ENCODE peak calls at places on chromosomes 4 and X, in six cellular contexts. I is A549, V is GM12878, B is K562, N is endothelial cell of umbilical vein, G is HepG2. W is an unnamed sample.

GRCh38 chr4:38088321-38088720 is 128.1 kb downstream of the PTTG2 start:
- DNase-seq in I (no peak), V (no peak), B (no peak), N (no peak), G (no peak), W (no peak)

GRCh38 chrX:12497832-12498591 is 293.2 kb upstream of the PRPS2 start:
- DNase-seq in I (peak), V (no peak), B (peak), N (no peak), G (no peak), W (peak)

GRCh38 chr4:144090744-144091143 is 49.8 kb downstream of the GYPA start:
- DNase-seq in I (no peak), V (no peak), B (no peak), N (no peak), G (no peak), W (no peak)

GRCh38 chr4:1235381-1236102 is 13.4 kb downstream of the CTBP1 start:
- DNase-seq in I (no peak), V (no peak), B (no peak), N (no peak), G (no peak), W (no peak)

GRCh38 chrX:41336447-41336846 is 2.5 kb downstream of the DDX3X start:
- DNase-seq in I (no peak), V (no peak), B (peak), N (no peak), G (no peak), W (no peak)

GRCh38 chrX:108443065-108443464 is 3.4 kb downstream of the COL4A5 start:
- DNase-seq in I (no peak), V (no peak), B (no peak), N (peak), G (no peak), W (no peak)

GRCh38 chr4:81811562-81812293 is 340.0 kb upstream of the RASGEF1B start:
- DNase-seq in I (no peak), V (no peak), B (no peak), N (no peak), G (no peak), W (no peak)

GRCh38 chr4:13483142-13484044 is 747 bp downstream of the RAB28 start:
- DNase-seq in I (peak), V (no peak), B (peak), N (peak), G (peak), W (peak)

GRCh38 chrX:123803331-123803983 is 56.4 kb upstream of the XIAP start:
- DNase-seq in I (peak), V (no peak), B (peak), N (peak), G (peak), W (peak)

GRCh38 chrX:129654652-129655546 is at the start of gene APLN:
- DNase-seq in I (no peak), V (no peak), B (peak), N (peak), G (no peak), W (peak)

DNA sequence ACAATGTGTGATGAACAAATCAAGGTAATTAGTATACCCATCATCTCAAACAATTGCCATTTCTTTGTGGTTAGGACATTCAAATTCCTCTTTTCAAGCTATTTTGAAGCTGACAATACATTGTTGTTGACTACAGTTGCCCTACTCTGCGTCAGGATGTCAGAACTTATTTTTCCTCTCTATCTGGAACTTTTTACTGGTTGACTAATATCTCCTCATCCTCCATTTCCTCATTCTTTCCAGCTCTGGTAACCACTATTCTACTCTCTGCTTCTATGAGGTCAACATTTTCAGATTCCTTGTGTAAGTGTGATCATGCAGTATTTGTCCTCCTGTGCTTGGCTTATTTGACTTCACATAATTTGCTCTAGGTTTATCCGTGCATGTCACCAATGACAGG is 240.5 kb upstream of the HS3ST1 start:
- DNase-seq in I (peak), V (no peak), B (no peak), N (no peak), G (no peak), W (no peak)
- TF ChIP-seq MYC in I (no peak), V (no peak), B (no peak), N (no peak), G (no peak), W (no peak)

DNA sequence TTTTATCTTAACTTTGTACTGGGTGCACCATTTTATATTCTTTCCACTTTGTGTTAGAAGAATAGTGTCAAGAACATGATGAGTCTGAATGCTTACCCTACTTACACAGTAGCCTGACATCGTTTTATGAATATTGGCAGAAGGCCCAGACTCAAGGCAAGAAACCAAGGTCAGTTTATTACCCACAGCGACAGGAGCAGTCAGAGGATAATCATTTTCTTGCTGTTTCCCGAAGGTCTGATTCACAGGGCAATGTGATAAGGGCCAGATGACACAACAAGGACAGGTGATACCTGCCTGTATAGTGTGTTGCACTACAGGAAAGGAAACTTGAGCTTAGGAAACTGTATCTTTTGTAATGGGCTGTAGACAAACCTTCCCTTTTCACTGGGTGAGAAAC is 417.4 kb downstream of the SPOCK3 start:
- DNase-seq in I (peak), V (no peak), B (no peak), N (no peak), G (no peak), W (no peak)
- TF ChIP-seq MAX in I (no peak), V (no peak), B (no peak), N (no peak), G (no peak), W (no peak)

GRCh38 chrX:154458954-154459829 is 1.1 kb downstream of the PLXNA3 start:
- DNase-seq in I (no peak), V (no peak), B (no peak), N (no peak), G (no peak), W (peak)

GRCh38 chrX:154459843-154460242 is 1.8 kb downstream of the PLXNA3 start:
- DNase-seq in I (no peak), V (no peak), B (peak), N (no peak), G (no peak), W (peak)

GRCh38 chrX:154460326-154460725 is 2.2 kb downstream of the PLXNA3 start:
- DNase-seq in I (no peak), V (no peak), B (no peak), N (no peak), G (no peak), W (no peak)

GRCh38 chrX:154457491-154458115 is 478 bp upstream of the PLXNA3 start:
- DNase-seq in I (no peak), V (no peak), B (peak), N (no peak), G (no peak), W (peak)

DNA sequence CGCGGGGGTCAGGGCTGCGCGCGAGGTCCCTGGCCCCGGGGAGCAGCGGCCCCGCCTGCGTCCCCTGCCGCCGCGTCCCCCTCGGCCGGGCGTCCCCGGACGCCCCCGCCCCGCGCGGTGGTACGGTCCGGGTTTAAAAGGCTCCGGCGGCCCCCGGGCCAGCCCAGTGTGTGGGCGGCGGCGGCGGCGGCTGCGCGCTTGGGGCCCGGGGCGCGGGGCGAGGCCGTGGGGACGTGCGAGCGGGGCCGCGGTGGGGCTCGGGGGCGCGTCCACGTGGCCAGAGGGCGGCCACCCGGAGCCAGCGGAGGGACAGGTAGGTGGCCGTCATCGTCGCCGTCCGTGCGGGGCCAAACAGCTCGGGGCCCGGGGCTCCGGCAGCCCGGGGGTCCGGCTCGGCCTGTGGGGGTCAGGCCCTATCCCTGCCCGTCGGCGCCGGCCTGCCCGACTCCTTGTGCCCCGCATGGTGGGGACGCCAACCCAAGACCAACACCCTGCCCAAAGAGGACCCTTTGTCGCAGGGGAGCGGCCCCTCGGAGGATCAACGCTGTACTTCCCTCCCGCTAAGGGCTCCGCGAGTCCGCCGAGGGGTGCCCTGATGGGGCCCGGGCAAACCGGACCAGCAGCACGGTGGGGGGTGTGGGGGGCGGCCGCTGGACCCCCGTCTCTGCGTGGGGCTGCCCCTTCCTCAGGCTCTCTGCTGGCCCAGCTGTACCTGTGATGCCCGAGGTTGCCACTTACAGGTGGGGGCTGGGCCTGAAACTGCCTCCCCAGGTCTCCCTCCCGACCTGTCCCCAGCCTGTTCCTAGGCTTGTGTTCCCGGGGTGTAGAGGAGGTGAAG is at the start of gene PLXNA3:
- DNase-seq in I (no peak), V (no peak), B (peak), N (no peak), G (no peak), W (peak)
- TF ChIP-seq MYC in I (no peak), V (no peak), B (no peak), N (no peak), G (no peak), W (no peak)

GRCh38 chr4:33369366-33369899 is 2649.3 kb downstream of the PCDH7 start:
- DNase-seq in I (no peak), V (no peak), B (no peak), N (no peak), G (no peak), W (no peak)
- TF ChIP-seq MAX in I (no peak), V (no peak), B (no peak), N (no peak), G (no peak), W (no peak)

DNA sequence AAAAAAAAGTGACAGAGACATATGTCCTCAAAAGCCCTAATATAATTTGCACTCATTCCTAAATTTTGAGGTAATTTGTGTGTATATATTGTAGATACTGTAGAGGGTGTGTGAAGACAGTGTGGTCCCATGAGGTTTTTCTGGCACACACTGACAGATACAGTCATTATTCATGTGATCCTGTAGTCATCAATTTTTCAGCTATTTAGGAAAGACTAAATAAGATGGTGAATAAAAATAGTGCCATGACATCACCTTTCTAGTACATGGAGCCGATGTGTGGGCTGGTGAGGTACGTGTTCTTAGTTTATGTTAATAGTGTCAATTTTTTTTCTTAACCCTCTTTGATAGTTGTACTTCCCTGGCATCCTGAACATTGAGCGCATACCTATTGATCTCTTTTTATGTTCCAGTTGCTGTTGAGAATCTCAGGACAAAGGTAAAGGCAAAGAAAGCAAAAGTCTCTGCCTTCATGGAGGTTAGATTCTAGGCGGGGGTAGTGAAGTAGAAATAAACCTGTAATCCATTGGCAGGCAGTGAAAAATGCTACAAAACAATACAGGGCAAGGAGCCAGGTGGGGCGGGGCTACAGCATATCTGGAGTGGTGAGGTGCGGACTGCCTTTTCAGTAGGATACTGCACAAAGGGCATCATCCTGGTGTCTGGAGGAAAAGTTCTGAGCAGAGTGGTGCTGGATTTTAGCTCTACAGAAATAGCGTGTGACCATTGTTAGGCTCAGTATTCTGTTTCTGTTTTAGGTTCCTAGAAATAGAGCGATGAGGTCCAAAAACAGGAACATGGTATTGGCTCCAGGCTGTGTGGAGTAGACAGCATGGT is 93.8 kb downstream of the ARHGAP10 start:
- DNase-seq in I (no peak), V (no peak), B (peak), N (peak), G (no peak), W (no peak)
- TF ChIP-seq MYC in I (no peak), V (no peak), B (no peak), N (no peak), G (no peak), W (no peak)